ENCODE peak calls at places on chromosomes 2 and 18, in ten cellular contexts. J is gastrocnemius medialis, V is MM.1S, C is upper lobe of left lung, Y is mammary epithelial cell, O is cardiac muscle cell, S is OCI-LY7, K is astrocyte, B is endodermal cell, D is heart right ventricle. T is an unnamed sample.

GRCh38 chr2:1395009-1395408 is 18.3 kb upstream of the TPO start:
- DNase-seq in J (no peak), V (no peak), C (no peak), Y (no peak), O (no peak), S (no peak), K (no peak), B (no peak), D (no peak), T (no peak)

GRCh38 chr18:74598350-74599001 is 806 bp downstream of the ZNF407 start:
- DNase-seq in J (peak; percentile 9), V (peak; percentile 77), C (peak; percentile 91), Y (no peak), O (peak; percentile 84), S (peak; percentile 70), K (peak; percentile 39), B (peak; percentile 82), D (peak; percentile 60), T (peak; percentile 18)

GRCh38 chr2:18518116-18519111 is 42.0 kb downstream of the RDH14 start:
- DNase-seq in J (no peak), V (no peak), C (no peak), Y (no peak), O (no peak), S (no peak), K (peak; percentile 59), B (no peak), D (no peak), T (peak; percentile 55)

GRCh38 chr2:217788669-217789002 is 214.2 kb downstream of the TNS1 start:
- DNase-seq in J (no peak), V (no peak), C (peak; percentile 34), Y (no peak), O (no peak), S (no peak), K (no peak), B (peak; percentile 43), D (no peak), T (no peak)

GRCh38 chr2:132463719-132464118 is 47.1 kb downstream of the GPR39 start:
- DNase-seq in J (no peak), V (no peak), C (no peak), Y (peak; percentile 74), O (no peak), S (no peak), K (no peak), B (no peak), D (no peak), T (no peak)

GRCh38 chr2:200252661-200253067 is 53.8 kb upstream of the SPATS2L start:
- DNase-seq in J (no peak), V (no peak), C (no peak), Y (peak; percentile 30), O (no peak), S (no peak), K (peak; percentile 61), B (peak; percentile 58), D (no peak), T (peak; percentile 82)

GRCh38 chr2:3747032-3747654 is 43.8 kb downstream of the DCDC2C start:
- DNase-seq in J (no peak), V (no peak), C (no peak), Y (no peak), O (no peak), S (no peak), K (no peak), B (peak; percentile 24), D (no peak), T (no peak)

GRCh38 chr2:239809391-239809790 is 215.8 kb downstream of the NDUFA10 start:
- DNase-seq in J (no peak), V (no peak), C (no peak), Y (no peak), O (no peak), S (no peak), K (no peak), B (peak; percentile 32), D (no peak), T (no peak)

GRCh38 chr18:44899832-44900231 is 219.1 kb downstream of the SETBP1 start:
- DNase-seq in J (no peak), V (no peak), C (no peak), Y (no peak), O (no peak), S (no peak), K (no peak), B (no peak), D (no peak), T (no peak)

GRCh38 chr2:234450431-234451095 is 46.3 kb downstream of the ARL4C start:
- DNase-seq in J (no peak), V (no peak), C (no peak), Y (no peak), O (no peak), S (no peak), K (no peak), B (no peak), D (no peak), T (no peak)

GRCh38 chr2:208718828-208719227 is 312.2 kb downstream of the PTH2R start:
- DNase-seq in J (no peak), V (no peak), C (no peak), Y (no peak), O (no peak), S (no peak), K (no peak), B (no peak), D (no peak), T (no peak)

GRCh38 chr2:208711598-208711997 is 305.0 kb downstream of the PTH2R start:
- DNase-seq in J (no peak), V (no peak), C (no peak), Y (peak; percentile 1), O (no peak), S (no peak), K (no peak), B (no peak), D (no peak), T (no peak)

DNA sequence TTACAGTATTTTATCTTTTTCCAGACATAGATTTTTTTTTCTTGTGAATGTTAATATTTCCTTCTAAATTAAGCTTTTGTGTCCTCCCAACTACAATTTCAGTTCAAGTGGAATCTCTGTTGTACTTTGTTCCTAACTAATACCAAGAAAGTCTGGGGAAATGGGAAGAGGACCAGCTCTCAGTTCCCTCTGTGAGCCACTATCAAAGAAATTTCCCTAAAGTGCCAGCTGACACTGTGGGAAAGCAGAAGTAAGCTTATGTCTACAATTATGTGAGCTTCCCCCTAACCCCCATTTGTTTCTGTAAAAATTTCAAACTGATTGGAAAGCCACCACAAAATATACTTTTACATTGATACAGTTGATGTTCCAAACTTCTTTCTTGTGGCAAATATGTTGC is 306.5 kb downstream of the PTH2R start:
- DNase-seq in J (no peak), V (no peak), C (no peak), Y (no peak), O (no peak), S (no peak), K (no peak), B (no peak), D (no peak), T (no peak)
- H3K27ac ChIP-seq in J (no peak overlapping the region), V (no peak overlapping the region), C (no peak overlapping the region), Y (no peak overlapping the region), O (no peak overlapping the region), S (no peak overlapping the region), K (no peak overlapping the region), B (peak overlapping the region; percentile 47), D (no peak overlapping the region), T (no peak overlapping the region)

GRCh38 chr2:96531872-96532505 is 4.6 kb upstream of the ARID5A start:
- DNase-seq in J (peak; percentile 95), V (peak; percentile 95), C (peak; percentile 90), Y (peak; percentile 99), O (peak; percentile 82), S (no peak), K (peak; percentile 98), B (peak; percentile 87), D (peak; percentile 82), T (peak; percentile 99)
- TF ChIP-seq CTCF in J (no peak), V (no peak), C (no peak), Y (no peak), O (no peak), S (no peak), K (no peak), B (no peak), D (no peak), T (no peak)

DNA sequence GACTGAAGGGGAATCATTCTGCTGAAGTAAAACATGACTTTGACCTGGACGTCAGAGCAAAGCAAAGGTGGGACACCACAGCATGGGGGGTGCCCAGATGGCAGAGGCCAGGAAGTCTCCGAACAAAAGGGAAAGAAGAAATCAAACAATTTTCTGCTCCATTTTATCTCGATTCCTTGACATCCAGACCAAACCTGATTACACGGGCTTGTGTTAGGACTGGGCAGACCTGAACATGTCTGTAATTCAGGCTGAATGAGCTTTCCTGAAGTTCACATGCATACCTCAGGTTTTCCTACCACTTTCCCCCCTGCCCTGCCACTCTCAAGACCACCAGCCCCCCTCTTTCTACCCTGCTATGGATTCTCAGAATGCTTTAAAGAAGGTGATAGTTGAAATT is 44.8 kb upstream of the MEIS1 start:
- DNase-seq in J (no peak), V (no peak), C (no peak), Y (no peak), O (no peak), S (no peak), K (no peak), B (no peak), D (no peak), T (no peak)
- H3K4me3 ChIP-seq in J (no peak overlapping the region), V (no peak overlapping the region), C (no peak overlapping the region), Y (no peak overlapping the region), O (no peak overlapping the region), S (no peak overlapping the region), K (no peak overlapping the region), B (no peak overlapping the region), D (no peak overlapping the region), T (no peak overlapping the region)

DNA sequence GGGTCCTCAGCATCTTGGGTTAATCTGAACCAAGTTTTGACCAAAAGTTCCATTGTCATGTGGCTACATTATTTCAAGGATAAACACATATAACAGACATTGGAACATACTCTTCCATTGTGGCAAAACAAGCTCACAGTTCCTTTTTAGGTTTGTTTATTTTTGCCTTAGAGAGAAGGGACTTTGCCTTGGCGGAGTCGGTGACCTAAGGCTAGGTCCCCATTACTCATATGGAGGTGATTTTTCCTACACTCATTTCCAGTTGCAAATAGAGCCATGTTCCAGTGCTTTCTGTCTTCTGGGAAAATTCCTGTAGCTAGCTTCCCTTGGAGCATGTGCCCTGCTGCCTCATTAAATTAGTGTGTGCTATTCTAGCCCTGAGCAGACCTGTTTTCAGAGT is 105.6 kb downstream of the CPO start:
- DNase-seq in J (no peak), V (no peak), C (no peak), Y (no peak), O (no peak), S (no peak), K (no peak), B (no peak), D (no peak), T (no peak)
- H3K27ac ChIP-seq in J (no peak overlapping the region), V (no peak overlapping the region), C (no peak overlapping the region), Y (no peak overlapping the region), O (no peak overlapping the region), S (no peak overlapping the region), K (no peak overlapping the region), B (no peak overlapping the region), D (no peak overlapping the region), T (no peak overlapping the region)